ENCODE peak calls at places on chromosomes 1 and 21, in seven cellular contexts. K, D, U, P, G, X and Q are unnamed samples.

GRCh38 chr1:110672001-110672752 is 2.6 kb downstream of the KCNA3 start:
- DNase-seq in K (peak), D (no peak), U (no peak), P (no peak), G (peak), X (no peak), Q (no peak)

GRCh38 chr1:89465201-89465600 is 59.4 kb upstream of the LRRC8B start:
- DNase-seq in K (no peak), D (peak), U (no peak), P (no peak), G (no peak), X (no peak), Q (no peak)

GRCh38 chr21:41366522-41367151 is 4.8 kb downstream of the MX2 start:
- DNase-seq in K (peak), D (peak), U (peak), P (peak), G (no peak), X (no peak), Q (no peak)

GRCh38 chr1:31633117-31633516 is 11.6 kb downstream of the PEF1 start:
- DNase-seq in K (no peak), D (peak), U (peak), P (peak), G (no peak), X (no peak), Q (no peak)

GRCh38 chr1:35531368-35531767 is 25.8 kb downstream of the KIAA0319L start:
- DNase-seq in K (no peak), D (no peak), U (no peak), P (no peak), G (no peak), X (no peak), Q (no peak)

GRCh38 chr1:198850196-198850595 is 211.4 kb downstream of the PTPRC start:
- DNase-seq in K (no peak), D (no peak), U (no peak), P (no peak), G (no peak), X (no peak), Q (no peak)

GRCh38 chr1:209823143-209824041 is 4.4 kb upstream of the UTP25 start:
- DNase-seq in K (peak), D (peak), U (peak), P (no peak), G (no peak), X (no peak), Q (no peak)

GRCh38 chr1:218266356-218266755 is 18.7 kb upstream of the RRP15 start:
- DNase-seq in K (peak), D (no peak), U (no peak), P (no peak), G (no peak), X (no peak), Q (no peak)

GRCh38 chr1:150987928-150988327 is 5.8 kb downstream of the ANXA9 start:
- DNase-seq in K (no peak), D (no peak), U (no peak), P (no peak), G (no peak), X (no peak), Q (no peak)

GRCh38 chr1:230066466-230067404 is at the start of gene GALNT2:
- DNase-seq in K (peak), D (peak), U (peak), P (peak), G (peak), X (peak), Q (peak)

GRCh38 chr1:230068952-230069684 is 2.1 kb downstream of the GALNT2 start:
- DNase-seq in K (no peak), D (peak), U (peak), P (no peak), G (no peak), X (no peak), Q (no peak)

GRCh38 chr1:230067441-230067870 is 418 bp downstream of the GALNT2 start:
- DNase-seq in K (no peak), D (peak), U (no peak), P (no peak), G (no peak), X (peak), Q (no peak)

GRCh38 chr1:230069813-230070212 is 2.8 kb downstream of the GALNT2 start:
- DNase-seq in K (no peak), D (no peak), U (no peak), P (no peak), G (no peak), X (peak), Q (no peak)

GRCh38 chr1:230067871-230068814 is 1.1 kb downstream of the GALNT2 start:
- DNase-seq in K (no peak), D (peak), U (peak), P (peak), G (no peak), X (peak), Q (peak)
- TF ChIP-seq CTCF in K (no peak), D (no peak), U (no peak), P (no peak), G (peak), X (no peak), Q (no peak)

GRCh38 chr1:41891403-41891896 is 27.3 kb downstream of the HIVEP3 start:
- DNase-seq in K (no peak), D (no peak), U (no peak), P (no peak), G (no peak), X (no peak), Q (no peak)
- H3K4me3 ChIP-seq in K (no peak), D (no peak), U (no peak), P (peak), G (no peak), X (peak), Q (peak)

GRCh38 chr1:93151474-93151873 is 28.7 kb downstream of the TMED5 start:
- DNase-seq in K (no peak), D (no peak), U (no peak), P (no peak), G (no peak), X (no peak), Q (no peak)
- TF ChIP-seq CTCF in K (no peak), D (no peak), U (no peak), P (no peak), G (no peak), X (no peak), Q (no peak)

DNA sequence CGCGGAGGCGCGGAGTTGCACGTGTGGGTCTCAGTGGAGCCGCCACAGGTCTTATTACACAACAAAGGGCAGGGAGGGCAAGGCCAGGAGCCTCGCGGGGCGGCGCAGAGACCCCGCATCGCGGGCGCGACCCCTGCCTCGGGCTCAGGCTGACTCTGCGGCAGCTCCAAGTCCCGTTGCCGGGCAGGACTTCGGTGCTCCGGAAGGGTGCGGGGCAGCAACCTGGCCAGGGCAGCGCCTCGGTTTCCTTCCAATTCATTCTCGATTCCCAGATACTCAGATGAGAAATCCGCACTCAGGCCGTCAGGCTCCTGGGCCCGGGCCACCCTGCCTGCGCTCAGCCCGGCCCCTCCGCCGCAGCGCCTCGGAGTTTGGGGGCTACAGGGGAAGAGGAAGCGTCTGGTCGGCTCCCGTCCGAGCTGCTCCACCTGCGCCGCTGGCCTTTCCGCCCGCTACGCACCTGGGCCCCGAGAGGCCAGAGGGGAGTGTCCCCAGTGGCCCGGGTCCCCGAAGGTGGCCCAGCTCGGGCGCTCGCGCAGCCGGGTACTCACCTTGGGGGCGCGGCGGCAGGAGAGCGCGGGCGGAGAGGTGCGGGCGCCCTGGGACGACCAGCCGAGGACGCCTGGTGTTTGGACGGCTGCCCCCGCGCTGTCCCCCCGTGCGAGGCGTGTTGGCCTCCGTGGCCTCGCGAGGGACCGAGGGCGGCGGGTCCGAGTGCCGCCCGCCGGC is 1.2 kb upstream of the PRDM16 start:
- DNase-seq in K (no peak), D (no peak), U (no peak), P (no peak), G (no peak), X (no peak), Q (no peak)
- H3K4me3 ChIP-seq in K (no peak), D (no peak), U (peak), P (peak), G (no peak), X (peak), Q (peak)

GRCh38 chr1:194466706-194467105 is 1280.3 kb upstream of the B3GALT2 start:
- DNase-seq in K (no peak), D (no peak), U (no peak), P (no peak), G (no peak), X (no peak), Q (no peak)
- TF ChIP-seq CTCF in K (peak), D (no peak), U (peak), P (no peak), G (peak), X (no peak), Q (no peak)

DNA sequence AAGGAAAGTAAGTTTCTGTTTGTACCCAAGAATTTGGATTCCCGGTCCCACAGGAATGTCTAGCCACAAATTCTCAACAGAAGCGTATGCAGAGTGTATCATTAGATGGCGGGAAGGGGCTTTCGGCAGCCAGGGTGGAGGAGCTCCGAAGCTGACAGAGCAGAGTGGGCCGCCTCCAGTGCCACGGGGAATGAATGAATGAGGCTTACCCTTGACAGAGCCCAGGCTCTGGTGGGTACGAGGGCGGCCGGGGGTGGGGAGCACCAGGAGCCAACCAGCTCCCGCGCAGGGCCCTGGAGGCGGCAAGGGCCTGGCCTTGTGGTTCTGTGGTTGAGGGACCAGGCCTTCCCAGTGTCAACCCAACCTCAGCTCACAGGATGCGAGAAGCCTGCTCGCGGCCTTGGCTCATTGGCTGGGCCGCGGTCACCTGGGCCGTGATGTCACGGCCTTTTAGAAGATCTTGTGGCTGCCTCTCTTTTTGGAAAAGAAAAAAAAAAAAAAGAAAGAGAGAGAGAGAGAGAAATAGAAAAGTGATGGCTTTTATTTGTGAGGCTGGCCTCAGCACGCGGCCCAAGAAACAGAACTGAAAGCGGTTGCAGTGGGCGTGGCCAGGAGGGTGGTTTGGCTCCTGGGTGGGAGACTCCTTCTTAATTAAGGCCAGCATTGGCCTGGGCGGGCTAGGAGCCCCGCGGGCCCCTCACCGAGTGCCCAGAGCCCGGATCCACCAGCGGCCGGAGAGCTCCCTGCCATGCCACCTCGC is 34.9 kb upstream of the RUNX3 start:
- DNase-seq in K (no peak), D (peak), U (no peak), P (peak), G (no peak), X (no peak), Q (no peak)
- H3K4me3 ChIP-seq in K (no peak), D (no peak), U (no peak), P (no peak), G (no peak), X (no peak), Q (no peak)

DNA sequence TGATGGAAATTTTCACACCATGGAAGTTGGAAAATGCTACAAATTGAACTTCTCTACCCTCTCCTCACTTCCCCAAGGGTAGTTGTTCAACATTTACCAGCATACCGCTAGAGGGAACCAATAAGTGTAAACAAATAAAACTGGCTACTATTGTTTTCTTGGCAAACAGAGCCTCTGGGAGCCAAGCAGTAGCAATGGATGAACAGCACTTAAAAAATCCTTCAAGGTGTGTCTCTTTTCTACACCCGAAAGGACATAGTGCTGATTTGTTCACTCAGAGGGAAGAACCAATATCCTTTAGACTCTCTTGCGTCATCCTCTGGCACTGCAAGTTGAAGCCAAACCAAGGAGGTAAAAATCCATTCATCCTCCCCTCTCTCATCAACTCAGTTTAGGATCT is 161.5 kb downstream of the TBX15 start:
- DNase-seq in K (no peak), D (no peak), U (no peak), P (no peak), G (no peak), X (no peak), Q (no peak)
- TF ChIP-seq CTCF in K (no peak), D (no peak), U (no peak), P (no peak), G (no peak), X (no peak), Q (no peak)

GRCh38 chr1:155030243-155030795 is 3.3 kb downstream of the DCST2 start:
- DNase-seq in K (no peak), D (no peak), U (no peak), P (no peak), G (no peak), X (no peak), Q (no peak)
- H3K4me3 ChIP-seq in K (no peak), D (no peak), U (no peak), P (no peak), G (no peak), X (no peak), Q (no peak)

DNA sequence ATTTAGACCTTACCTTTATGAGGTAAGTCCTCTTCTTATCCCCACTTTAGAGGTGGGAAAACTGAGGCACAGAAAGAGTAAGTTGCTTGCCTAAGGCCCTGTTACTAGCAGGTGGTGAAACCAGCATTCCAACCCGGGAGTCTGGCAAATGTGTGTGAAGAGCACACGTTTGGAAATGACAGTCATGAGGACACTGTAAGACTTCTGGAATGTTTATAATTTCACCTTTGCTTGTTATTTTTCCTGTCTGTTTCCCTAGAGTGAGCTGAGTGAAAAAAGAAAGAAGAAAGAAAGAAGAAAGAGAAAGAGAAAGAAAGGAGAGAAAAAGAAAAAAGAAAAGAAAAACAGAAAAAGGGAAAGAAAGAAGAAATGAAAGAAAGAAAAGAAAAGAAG is 21.2 kb upstream of the LGALS8 start:
- DNase-seq in K (peak), D (no peak), U (peak), P (no peak), G (peak), X (no peak), Q (no peak)
- TF ChIP-seq CTCF in K (no peak), D (no peak), U (no peak), P (no peak), G (no peak), X (no peak), Q (no peak)